ENCODE peak calls at places on chromosomes 11 and 22, in four cellular contexts. One of them, this sample, is unnamed.

GRCh38 chr11:64153831-64154230 is 12.1 kb downstream of the MACROD1 start:
- DNase-seq in HCT116: no peak
- DNase-seq in astrocyte: no peak
- DNase-seq in fibroblast of lung: no peak
- DNase-seq in this sample: no peak

GRCh38 chr22:19892925-19893324 is 38.3 kb upstream of the GNB1L start:
- DNase-seq in HCT116: no peak
- DNase-seq in astrocyte: no peak
- DNase-seq in fibroblast of lung: no peak
- DNase-seq in this sample: no peak

GRCh38 chr11:45176996-45177395 is 30.6 kb downstream of the PRDM11 start:
- DNase-seq in HCT116: no peak
- DNase-seq in astrocyte: no peak
- DNase-seq in fibroblast of lung: no peak
- DNase-seq in this sample: no peak

GRCh38 chr22:36860821-36861659 is at the start of gene NCF4:
- DNase-seq in HCT116: no peak
- DNase-seq in astrocyte: no peak
- DNase-seq in fibroblast of lung: no peak
- DNase-seq in this sample: peak; percentile 63

GRCh38 chr11:32200448-32200847 is 109.6 kb downstream of the RCN1 start:
- DNase-seq in HCT116: no peak
- DNase-seq in astrocyte: no peak
- DNase-seq in fibroblast of lung: no peak
- DNase-seq in this sample: no peak

GRCh38 chr11:124801636-124802312 is 1.6 kb upstream of the MSANTD2 start:
- DNase-seq in HCT116: no peak
- DNase-seq in astrocyte: no peak
- DNase-seq in fibroblast of lung: peak; percentile 30
- DNase-seq in this sample: no peak

GRCh38 chr11:108135845-108136599 is 14.7 kb downstream of the ACAT1 start:
- DNase-seq in HCT116: no peak
- DNase-seq in astrocyte: peak; percentile 23
- DNase-seq in fibroblast of lung: peak; percentile 37
- DNase-seq in this sample: peak; percentile 72

GRCh38 chr22:41674941-41675340 is 13.7 kb downstream of the SNU13 start:
- DNase-seq in HCT116: no peak
- DNase-seq in astrocyte: no peak
- DNase-seq in fibroblast of lung: no peak
- DNase-seq in this sample: no peak

GRCh38 chr22:39242809-39243442 is 1.9 kb downstream of the PDGFB start:
- DNase-seq in HCT116: no peak
- DNase-seq in astrocyte: no peak
- DNase-seq in fibroblast of lung: no peak
- DNase-seq in this sample: peak; percentile 42

GRCh38 chr11:62656801-62657429 is 3.8 kb upstream of the INTS5 start:
- DNase-seq in HCT116: no peak
- DNase-seq in astrocyte: no peak
- DNase-seq in fibroblast of lung: peak; percentile 46
- DNase-seq in this sample: no peak

GRCh38 chr11:124402326-124402922 is 3.6 kb upstream of the OR8B3 start:
- DNase-seq in HCT116: peak; percentile 60
- DNase-seq in astrocyte: peak; percentile 65
- DNase-seq in fibroblast of lung: peak; percentile 85
- DNase-seq in this sample: peak; percentile 64

GRCh38 chr11:64516226-64516625 is 74.8 kb upstream of the SLC22A12 start:
- DNase-seq in HCT116: no peak
- DNase-seq in astrocyte: no peak
- DNase-seq in fibroblast of lung: no peak
- DNase-seq in this sample: no peak

GRCh38 chr22:23129149-23129548 is 12.6 kb downstream of the RSPH14 start:
- DNase-seq in HCT116: no peak
- DNase-seq in astrocyte: no peak
- DNase-seq in fibroblast of lung: no peak
- DNase-seq in this sample: no peak

GRCh38 chr22:23131931-23132330 is 9.9 kb downstream of the RSPH14 start:
- DNase-seq in HCT116: no peak
- DNase-seq in astrocyte: no peak
- DNase-seq in fibroblast of lung: no peak
- DNase-seq in this sample: no peak

GRCh38 chr22:23128269-23129108 is 13.3 kb downstream of the RSPH14 start:
- DNase-seq in HCT116: peak; percentile 59
- DNase-seq in astrocyte: peak; percentile 63
- DNase-seq in fibroblast of lung: peak; percentile 74
- DNase-seq in this sample: peak; percentile 69

GRCh38 chr22:23132376-23133091 is 9.3 kb downstream of the RSPH14 start:
- DNase-seq in HCT116: no peak
- DNase-seq in astrocyte: no peak
- DNase-seq in fibroblast of lung: no peak
- DNase-seq in this sample: no peak

DNA sequence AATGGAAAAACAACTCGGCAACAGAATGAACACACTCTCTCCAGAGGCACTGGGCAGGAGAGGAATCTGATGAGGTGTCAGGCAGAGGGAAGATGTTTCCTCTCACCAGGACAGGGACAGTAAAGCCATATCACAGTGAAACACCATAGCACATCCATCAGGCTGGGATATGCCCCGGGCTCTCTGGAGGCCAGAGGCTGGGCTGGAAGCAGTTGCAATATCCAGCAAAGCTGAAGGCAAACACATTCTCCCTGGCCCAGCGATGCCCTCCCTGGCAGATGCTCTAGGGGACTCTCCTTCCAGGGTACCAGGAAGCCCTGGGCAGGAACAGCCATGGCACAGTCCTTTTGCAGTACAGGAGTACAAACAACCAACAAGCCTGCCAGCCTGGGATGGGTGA is 11.1 kb downstream of the RSPH14 start:
- DNase-seq in HCT116: no peak
- DNase-seq in astrocyte: no peak
- DNase-seq in fibroblast of lung: no peak
- DNase-seq in this sample: no peak
- H3K4me1 ChIP-seq in HCT116: peaks cover 2% of the 10 kb centered on the region
- H3K4me1 ChIP-seq in astrocyte: no peaks in the 10 kb centered on the region
- H3K4me1 ChIP-seq in fibroblast of lung: no peaks in the 10 kb centered on the region
- H3K4me1 ChIP-seq in this sample: peaks cover 23% of the 10 kb centered on the region

GRCh38 chr11:77823775-77824174 is 2.8 kb downstream of the AAMDC start:
- DNase-seq in HCT116: no peak
- DNase-seq in astrocyte: peak; percentile 34
- DNase-seq in fibroblast of lung: peak; percentile 58
- DNase-seq in this sample: no peak

GRCh38 chr11:77819921-77820564 is 479 bp downstream of the RSF1 start:
- DNase-seq in HCT116: no peak
- DNase-seq in astrocyte: peak; percentile 19
- DNase-seq in fibroblast of lung: peak; percentile 26
- DNase-seq in this sample: peak; percentile 10

GRCh38 chr11:77819411-77819920 is 1.1 kb downstream of the RSF1 start:
- DNase-seq in HCT116: peak; percentile 76
- DNase-seq in astrocyte: peak; percentile 89
- DNase-seq in fibroblast of lung: peak; percentile 86
- DNase-seq in this sample: peak; percentile 84

GRCh38 chr11:77820565-77821348 is at the start of the genes AAMDC and RSF1:
- DNase-seq in HCT116: peak; percentile 96
- DNase-seq in astrocyte: peak; percentile 96
- DNase-seq in fibroblast of lung: peak; percentile 99
- DNase-seq in this sample: peak; percentile 96

GRCh38 chr11:77821349-77821851 is 456 bp downstream of the AAMDC start:
- DNase-seq in HCT116: no peak
- DNase-seq in astrocyte: peak; percentile 20
- DNase-seq in fibroblast of lung: peak; percentile 34
- DNase-seq in this sample: peak; percentile 13
- H3K4me2 ChIP-seq in HCT116: peak overlapping the region; percentile 81
- H3K4me2 ChIP-seq in astrocyte: peak overlapping the region; percentile 91
- H3K4me2 ChIP-seq in fibroblast of lung: peak overlapping the region; percentile 99
- H3K4me2 ChIP-seq in this sample: peak overlapping the region; percentile 95

GRCh38 chr22:27331526-27332281 is 469.9 kb downstream of the MN1 start:
- DNase-seq in HCT116: no peak
- DNase-seq in astrocyte: no peak
- DNase-seq in fibroblast of lung: peak; percentile 47
- DNase-seq in this sample: no peak
- H2AFZ ChIP-seq in HCT116: no peak overlapping the region
- H2AFZ ChIP-seq in astrocyte: peak overlapping the region; percentile 27
- H2AFZ ChIP-seq in fibroblast of lung: no peak overlapping the region
- H2AFZ ChIP-seq in this sample: no peak overlapping the region

DNA sequence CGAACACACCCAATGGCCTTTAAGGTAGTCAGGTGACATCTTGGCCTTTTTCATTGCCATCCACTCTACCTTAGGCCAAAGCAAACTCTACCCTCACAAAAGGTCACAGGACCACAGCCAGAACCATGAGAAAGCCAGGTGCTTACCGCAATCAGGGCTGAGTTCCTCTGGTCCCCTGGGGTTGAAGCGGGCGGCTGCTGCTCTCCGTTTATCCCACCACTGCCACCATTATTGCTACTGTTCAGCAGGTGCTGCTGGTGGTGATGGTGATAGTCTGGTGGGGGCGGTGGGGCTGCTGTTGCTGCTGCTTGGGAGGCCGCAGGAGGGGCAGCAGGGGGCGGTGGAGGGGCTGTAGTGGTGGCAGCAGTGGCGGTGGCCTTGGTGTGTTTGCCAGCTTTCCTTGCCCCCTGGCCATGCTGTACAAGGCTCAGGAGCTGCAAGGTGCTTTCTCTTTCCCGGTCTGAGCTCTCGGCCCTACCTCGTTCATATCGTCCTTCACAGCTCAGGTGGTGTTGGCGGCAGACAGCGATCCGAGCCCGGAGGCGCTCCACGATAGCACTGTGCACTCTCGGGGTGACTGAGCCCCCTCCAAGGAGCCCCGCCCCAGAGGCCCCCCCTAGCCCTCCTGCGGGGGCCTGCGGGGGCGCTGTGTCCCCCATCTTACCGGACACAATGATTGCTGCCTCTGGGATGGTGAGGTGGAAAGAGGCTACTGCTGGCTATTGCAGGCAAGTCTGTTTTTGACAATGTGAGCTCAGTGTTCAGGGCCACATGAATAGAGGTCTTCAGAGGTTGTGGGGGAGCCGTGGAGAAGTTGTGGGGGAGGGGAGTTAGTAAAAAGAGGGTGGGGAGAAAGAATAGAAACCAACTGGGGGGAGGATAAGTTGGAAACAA is 1.5 kb downstream of the MAML2 start:
- DNase-seq in HCT116: no peak
- DNase-seq in astrocyte: no peak
- DNase-seq in fibroblast of lung: peak; percentile 70
- DNase-seq in this sample: peak; percentile 85
- H3K4me1 ChIP-seq in HCT116: peaks cover 4% of the 10 kb centered on the region
- H3K4me1 ChIP-seq in astrocyte: peaks cover 44% of the 10 kb centered on the region
- H3K4me1 ChIP-seq in fibroblast of lung: peaks cover 8% of the 10 kb centered on the region
- H3K4me1 ChIP-seq in this sample: peaks cover 30% of the 10 kb centered on the region

GRCh38 chr11:614091-614582 is 1.6 kb downstream of the IRF7 start:
- DNase-seq in HCT116: no peak
- DNase-seq in astrocyte: no peak
- DNase-seq in fibroblast of lung: no peak
- DNase-seq in this sample: no peak
- H3K4me2 ChIP-seq in HCT116: peak overlapping the region; percentile 41
- H3K4me2 ChIP-seq in astrocyte: peak overlapping the region; percentile 99
- H3K4me2 ChIP-seq in fibroblast of lung: no peak overlapping the region
- H3K4me2 ChIP-seq in this sample: no peak overlapping the region

GRCh38 chr11:95520765-95521542 is 268.6 kb downstream of the FAM76B start:
- DNase-seq in HCT116: no peak
- DNase-seq in astrocyte: peak; percentile 50
- DNase-seq in fibroblast of lung: peak; percentile 16
- DNase-seq in this sample: no peak
- H2AFZ ChIP-seq in HCT116: no peak overlapping the region
- H2AFZ ChIP-seq in astrocyte: no peak overlapping the region
- H2AFZ ChIP-seq in fibroblast of lung: no peak overlapping the region
- H2AFZ ChIP-seq in this sample: no peak overlapping the region

GRCh38 chr22:26576026-26576680 is 13.8 kb downstream of the TPST2 start:
- DNase-seq in HCT116: no peak
- DNase-seq in astrocyte: peak; percentile 22
- DNase-seq in fibroblast of lung: no peak
- DNase-seq in this sample: no peak
- H3K4me1 ChIP-seq in HCT116: no peaks in the 10 kb centered on the region
- H3K4me1 ChIP-seq in astrocyte: no peaks in the 10 kb centered on the region
- H3K4me1 ChIP-seq in fibroblast of lung: no peaks in the 10 kb centered on the region
- H3K4me1 ChIP-seq in this sample: peaks cover 25% of the 10 kb centered on the region

GRCh38 chr11:69702239-69702668 is 1.6 kb downstream of the FGF19 start:
- DNase-seq in HCT116: no peak
- DNase-seq in astrocyte: no peak
- DNase-seq in fibroblast of lung: no peak
- DNase-seq in this sample: no peak
- H3K4me2 ChIP-seq in HCT116: peak overlapping the region; percentile 96
- H3K4me2 ChIP-seq in astrocyte: peak overlapping the region; percentile 29
- H3K4me2 ChIP-seq in fibroblast of lung: no peak overlapping the region
- H3K4me2 ChIP-seq in this sample: no peak overlapping the region

GRCh38 chr11:113840932-113841664 is 34.3 kb downstream of the USP28 start:
- DNase-seq in HCT116: no peak
- DNase-seq in astrocyte: no peak
- DNase-seq in fibroblast of lung: no peak
- DNase-seq in this sample: peak; percentile 59
- H2AFZ ChIP-seq in HCT116: no peak overlapping the region
- H2AFZ ChIP-seq in astrocyte: no peak overlapping the region
- H2AFZ ChIP-seq in fibroblast of lung: no peak overlapping the region
- H2AFZ ChIP-seq in this sample: no peak overlapping the region

GRCh38 chr22:46111645-46112306 is 38.5 kb upstream of the PPARA start:
- DNase-seq in HCT116: no peak
- DNase-seq in astrocyte: no peak
- DNase-seq in fibroblast of lung: no peak
- DNase-seq in this sample: no peak

GRCh38 chr22:46113910-46114517 is 36.3 kb upstream of the PPARA start:
- DNase-seq in HCT116: no peak
- DNase-seq in astrocyte: no peak
- DNase-seq in fibroblast of lung: no peak
- DNase-seq in this sample: no peak

GRCh38 chr22:46110215-46110614 is 40.1 kb upstream of the PPARA start:
- DNase-seq in HCT116: no peak
- DNase-seq in astrocyte: peak; percentile 49
- DNase-seq in fibroblast of lung: peak; percentile 49
- DNase-seq in this sample: no peak

GRCh38 chr22:46113110-46113909 is 37.0 kb upstream of the PPARA start:
- DNase-seq in HCT116: no peak
- DNase-seq in astrocyte: no peak
- DNase-seq in fibroblast of lung: no peak
- DNase-seq in this sample: no peak

DNA sequence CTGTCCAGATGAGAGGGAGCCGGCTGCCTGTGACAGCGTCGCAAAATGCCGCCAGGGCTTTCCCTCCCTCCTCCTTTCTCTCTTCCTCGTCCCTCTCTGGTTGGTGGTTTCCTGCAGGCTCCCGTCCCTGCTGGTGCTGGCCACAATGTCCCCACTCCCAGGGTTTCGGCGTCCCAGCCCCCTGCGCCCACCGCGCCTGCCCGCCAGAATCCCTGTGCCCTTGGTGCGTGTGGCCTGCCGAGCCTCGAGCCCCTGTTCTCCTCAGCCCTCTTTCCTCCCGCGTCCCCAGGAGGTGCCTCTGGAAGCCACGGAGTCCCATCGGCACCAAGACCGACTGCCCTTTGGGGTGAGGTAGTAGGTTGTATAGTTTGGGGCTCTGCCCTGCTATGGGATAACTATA is 37.9 kb upstream of the PPARA start:
- DNase-seq in HCT116: no peak
- DNase-seq in astrocyte: no peak
- DNase-seq in fibroblast of lung: no peak
- DNase-seq in this sample: no peak
- H3K4me1 ChIP-seq in HCT116: peaks cover 12% of the 10 kb centered on the region
- H3K4me1 ChIP-seq in astrocyte: peaks cover 49% of the 10 kb centered on the region
- H3K4me1 ChIP-seq in fibroblast of lung: peaks cover 68% of the 10 kb centered on the region
- H3K4me1 ChIP-seq in this sample: no peaks in the 10 kb centered on the region

This sample was measured in MM.1S.